ENCODE peak calls at places on chromosome 18, in eight cellular contexts. E, W, N, P, B, Q, V and L are unnamed samples.

GRCh38 chr18:23307567-23308295 is 145.4 kb upstream of the RIOK3 start:
- DNase-seq in E (no peak), W (peak), N (no peak), P (no peak), B (no peak), Q (no peak), V (no peak), L (no peak)

GRCh38 chr18:35811896-35812295 is 160.6 kb upstream of the RMP24 start:
- DNase-seq in E (no peak), W (peak), N (no peak), P (no peak), B (no peak), Q (no peak), V (no peak), L (no peak)

GRCh38 chr18:67463829-67464228 is 52.7 kb downstream of the DSEL start:
- DNase-seq in E (no peak), W (peak), N (no peak), P (no peak), B (no peak), Q (no peak), V (no peak), L (no peak)

GRCh38 chr18:69817335-69817935 is 130.2 kb downstream of the CD226 start:
- DNase-seq in E (no peak), W (peak), N (peak), P (no peak), B (no peak), Q (no peak), V (no peak), L (no peak)

GRCh38 chr18:76130845-76131244 is 364.2 kb downstream of the ZNF516 start:
- DNase-seq in E (no peak), W (no peak), N (no peak), P (no peak), B (no peak), Q (no peak), V (no peak), L (no peak)

GRCh38 chr18:57210101-57210661 is 63.3 kb downstream of the BOD1L2 start:
- DNase-seq in E (peak), W (peak), N (peak), P (no peak), B (peak), Q (peak), V (peak), L (peak)

GRCh38 chr18:72342933-72343332 is 201.2 kb downstream of the CBLN2 start:
- DNase-seq in E (no peak), W (no peak), N (peak), P (no peak), B (no peak), Q (no peak), V (no peak), L (no peak)

GRCh38 chr18:49632588-49632987 is 70.7 kb downstream of the LIPG start:
- DNase-seq in E (no peak), W (peak), N (no peak), P (no peak), B (no peak), Q (no peak), V (no peak), L (no peak)

GRCh38 chr18:9321017-9321452 is 13.5 kb upstream of the TWSG1 start:
- DNase-seq in E (peak), W (peak), N (no peak), P (no peak), B (no peak), Q (no peak), V (no peak), L (no peak)

GRCh38 chr18:23484783-23485182 is 18.5 kb upstream of the RMC1 start:
- DNase-seq in E (no peak), W (no peak), N (no peak), P (no peak), B (no peak), Q (no peak), V (no peak), L (no peak)

GRCh38 chr18:7697306-7697705 is 130.2 kb downstream of the PTPRM start:
- DNase-seq in E (no peak), W (no peak), N (no peak), P (no peak), B (no peak), Q (no peak), V (no peak), L (no peak)

GRCh38 chr18:45423664-45424063 is 191.6 kb upstream of the SLC14A2 start:
- DNase-seq in E (no peak), W (no peak), N (no peak), P (no peak), B (peak), Q (no peak), V (no peak), L (no peak)

GRCh38 chr18:22639026-22639463 is 221.3 kb upstream of the CTAGE1 start:
- DNase-seq in E (no peak), W (peak), N (no peak), P (no peak), B (no peak), Q (no peak), V (no peak), L (no peak)

GRCh38 chr18:45324489-45325111 is 290.7 kb upstream of the SLC14A2 start:
- DNase-seq in E (no peak), W (peak), N (no peak), P (peak), B (no peak), Q (peak), V (peak), L (no peak)

GRCh38 chr18:36316246-36316645 is 18.7 kb downstream of the FHOD3 start:
- DNase-seq in E (no peak), W (peak), N (no peak), P (no peak), B (no peak), Q (no peak), V (no peak), L (no peak)

GRCh38 chr18:13291745-13292447 is 73.3 kb downstream of the LDLRAD4 start:
- DNase-seq in E (no peak), W (no peak), N (no peak), P (no peak), B (no peak), Q (no peak), V (no peak), L (no peak)

GRCh38 chr18:43620936-43621335 is 343.6 kb upstream of the SYT4 start:
- DNase-seq in E (peak), W (peak), N (no peak), P (peak), B (no peak), Q (peak), V (no peak), L (no peak)

GRCh38 chr18:7809455-7809854 is 242.3 kb downstream of the PTPRM start:
- DNase-seq in E (no peak), W (no peak), N (no peak), P (no peak), B (no peak), Q (no peak), V (no peak), L (peak)

GRCh38 chr18:49886891-49887764 is 73.8 kb upstream of the ACAA2 start:
- DNase-seq in E (peak), W (no peak), N (no peak), P (no peak), B (no peak), Q (peak), V (no peak), L (no peak)

GRCh38 chr18:78108587-78108986 is 858.9 kb downstream of the GALR1 start:
- DNase-seq in E (no peak), W (no peak), N (no peak), P (no peak), B (no peak), Q (no peak), V (no peak), L (no peak)

GRCh38 chr18:23238651-23239349 is 103.5 kb downstream of the CABLES1 start:
- DNase-seq in E (no peak), W (peak), N (no peak), P (no peak), B (no peak), Q (no peak), V (no peak), L (no peak)

GRCh38 chr18:8188196-8188595 is 421.0 kb upstream of the RAB12 start:
- DNase-seq in E (no peak), W (peak), N (no peak), P (no peak), B (no peak), Q (no peak), V (no peak), L (no peak)

GRCh38 chr18:48683197-48683596 is 144.4 kb downstream of the CTIF start:
- DNase-seq in E (no peak), W (no peak), N (no peak), P (no peak), B (no peak), Q (no peak), V (no peak), L (no peak)

GRCh38 chr18:34976534-34976898 is 64.7 kb upstream of the MAPRE2 start:
- DNase-seq in E (no peak), W (no peak), N (no peak), P (no peak), B (no peak), Q (no peak), V (no peak), L (no peak)